ENCODE peak calls at places on chromosomes 6 and 20, in four cellular contexts. One of them, this sample, is unnamed.

GRCh38 chr6:14622135-14622534 is 504.6 kb downstream of the CD83 start:
- DNase-seq in K562: no peak
- DNase-seq in HepG2: peak
- DNase-seq in GM12891: no peak
- DNase-seq in this sample: no peak

GRCh38 chr20:30811896-30812671 is 445.4 kb upstream of the DEFB115 start:
- DNase-seq in K562: peak
- DNase-seq in HepG2: no peak
- DNase-seq in GM12891: peak
- DNase-seq in this sample: peak

GRCh38 chr20:50399003-50399916 is 110.9 kb upstream of the PTPN1 start:
- DNase-seq in K562: peak
- DNase-seq in HepG2: peak
- DNase-seq in GM12891: no peak
- DNase-seq in this sample: no peak

GRCh38 chr6:121205569-121205968 is 128.7 kb downstream of the TBC1D32 start:
- DNase-seq in K562: no peak
- DNase-seq in HepG2: no peak
- DNase-seq in GM12891: no peak
- DNase-seq in this sample: no peak

GRCh38 chr20:62652894-62653305 is 10.6 kb downstream of the SLCO4A1 start:
- DNase-seq in K562: no peak
- DNase-seq in HepG2: no peak
- DNase-seq in GM12891: no peak
- DNase-seq in this sample: no peak

GRCh38 chr6:43771858-43772570 is 2.0 kb downstream of the VEGFA start:
- DNase-seq in K562: peak
- DNase-seq in HepG2: peak
- DNase-seq in GM12891: peak
- DNase-seq in this sample: peak

GRCh38 chr20:56808732-56809131 is 179.6 kb downstream of the TFAP2C start:
- DNase-seq in K562: no peak
- DNase-seq in HepG2: no peak
- DNase-seq in GM12891: no peak
- DNase-seq in this sample: no peak

GRCh38 chr6:165626711-165627110 is 36.3 kb downstream of the PDE10A start:
- DNase-seq in K562: no peak
- DNase-seq in HepG2: no peak
- DNase-seq in GM12891: no peak
- DNase-seq in this sample: no peak

GRCh38 chr6:38239719-38240451 is 399.8 kb downstream of the BTBD9 start:
- DNase-seq in K562: no peak
- DNase-seq in HepG2: no peak
- DNase-seq in GM12891: no peak
- DNase-seq in this sample: no peak

GRCh38 chr6:41360314-41360685 is 24.9 kb downstream of the NCR2 start:
- DNase-seq in K562: no peak
- DNase-seq in HepG2: no peak
- DNase-seq in GM12891: no peak
- DNase-seq in this sample: no peak

GRCh38 chr20:53900380-53900999 is 169.9 kb downstream of the BCAS1 start:
- DNase-seq in K562: no peak
- DNase-seq in HepG2: no peak
- DNase-seq in GM12891: no peak
- DNase-seq in this sample: no peak

GRCh38 chr6:146768722-146769121 is 169.9 kb downstream of the ADGB start:
- DNase-seq in K562: no peak
- DNase-seq in HepG2: no peak
- DNase-seq in GM12891: no peak
- DNase-seq in this sample: no peak

GRCh38 chr6:113920663-113921267 is 50.2 kb downstream of the HDAC2 start:
- DNase-seq in K562: peak
- DNase-seq in HepG2: peak
- DNase-seq in GM12891: no peak
- DNase-seq in this sample: no peak
- TF ChIP-seq TAF1 in K562: no peak
- TF ChIP-seq TAF1 in HepG2: no peak
- TF ChIP-seq TAF1 in GM12891: no peak
- TF ChIP-seq TAF1 in this sample: no peak

DNA sequence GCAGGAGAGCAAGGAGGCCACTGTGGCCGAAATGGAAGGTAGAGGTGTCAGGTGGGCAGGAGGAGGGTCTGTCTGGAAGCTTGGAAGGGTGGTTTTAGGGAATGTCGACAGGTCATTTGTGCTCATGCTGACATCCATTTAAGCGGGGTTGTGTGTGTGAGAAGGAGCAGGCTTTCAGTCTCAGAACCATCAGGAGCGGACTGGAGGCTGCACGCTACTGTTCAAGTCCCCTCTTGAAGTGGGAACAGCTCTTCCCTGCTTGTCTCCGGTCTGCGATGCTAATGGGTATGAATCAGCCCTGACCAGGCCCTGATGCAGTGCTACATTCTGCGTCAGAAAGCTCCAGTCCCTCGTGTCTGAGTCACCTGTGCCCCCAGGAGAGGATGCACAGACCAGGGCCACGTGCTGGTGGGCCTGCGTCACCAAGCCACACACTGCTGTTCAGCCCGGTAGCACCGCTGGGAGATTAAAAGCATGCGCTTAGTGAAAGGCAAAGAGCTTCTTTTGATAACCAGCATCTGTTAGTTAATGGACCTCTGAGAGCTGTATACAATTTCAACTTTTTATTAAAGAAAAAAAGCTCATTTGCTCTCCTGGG is 58.0 kb downstream of the APCDD1L start:
- DNase-seq in K562: no peak
- DNase-seq in HepG2: no peak
- DNase-seq in GM12891: no peak
- DNase-seq in this sample: no peak
- TF ChIP-seq POLR2A in K562: no peak
- TF ChIP-seq POLR2A in HepG2: peak
- TF ChIP-seq POLR2A in GM12891: no peak
- TF ChIP-seq POLR2A in this sample: no peak

DNA sequence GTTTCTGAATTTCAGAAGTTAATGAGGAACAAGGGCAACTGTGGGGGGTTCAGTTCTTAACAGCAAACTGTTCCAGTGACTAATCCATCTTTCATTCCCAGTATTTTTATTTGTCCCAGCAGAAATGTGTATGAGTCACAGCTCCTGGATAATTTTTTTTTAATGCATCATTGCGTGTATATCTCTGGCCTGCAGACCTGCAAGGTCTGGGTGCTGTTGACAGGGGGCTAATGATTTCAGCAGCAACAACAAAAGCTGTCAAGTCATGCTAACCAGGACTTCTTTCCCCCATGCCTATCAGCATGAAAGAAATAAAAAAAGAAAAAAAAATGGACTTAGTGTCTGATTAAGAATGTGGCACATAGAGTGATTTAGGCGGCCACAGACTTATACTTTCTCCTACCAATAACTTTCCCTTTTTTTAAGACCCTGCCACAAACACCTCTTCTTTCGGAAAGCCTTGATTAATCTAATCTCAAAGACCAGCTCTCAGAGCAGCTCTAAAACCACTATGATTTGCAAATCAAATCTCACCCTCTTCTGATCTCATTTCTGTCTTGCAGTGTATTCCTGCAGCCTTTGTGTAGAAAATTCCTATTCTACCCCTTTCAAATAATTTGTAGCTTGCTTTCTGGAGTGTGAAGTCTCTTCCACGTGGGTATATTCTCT is 14.2 kb upstream of the PREX1 start:
- DNase-seq in K562: peak
- DNase-seq in HepG2: no peak
- DNase-seq in GM12891: no peak
- DNase-seq in this sample: no peak
- TF ChIP-seq POLR2AphosphoS5 in K562: peak
- TF ChIP-seq POLR2AphosphoS5 in HepG2: no peak
- TF ChIP-seq POLR2AphosphoS5 in GM12891: no peak
- TF ChIP-seq POLR2AphosphoS5 in this sample: no peak

GRCh38 chr6:46684771-46685170 is 2.9 kb upstream of the TDRD6 start:
- DNase-seq in K562: no peak
- DNase-seq in HepG2: no peak
- DNase-seq in GM12891: no peak
- DNase-seq in this sample: no peak
- TF ChIP-seq TAF1 in K562: no peak
- TF ChIP-seq TAF1 in HepG2: no peak
- TF ChIP-seq TAF1 in GM12891: no peak
- TF ChIP-seq TAF1 in this sample: no peak

GRCh38 chr6:149545754-149546471 is at the start of gene PPIL4:
- DNase-seq in K562: peak
- DNase-seq in HepG2: peak
- DNase-seq in GM12891: peak
- DNase-seq in this sample: peak
- TF ChIP-seq POLR2A in K562: peak
- TF ChIP-seq POLR2A in HepG2: peak
- TF ChIP-seq POLR2A in GM12891: peak
- TF ChIP-seq POLR2A in this sample: peak